ENCODE peak calls at places on chromosome 21, in six cellular contexts. I, U, V, D, G and J are unnamed samples. For H3K4me1, the result is how much of the 10 kb centered on the place peaks cover.

GRCh38 chr21:39860600-39860999 is 6.6 kb upstream of the PCP4 start:
- DNase-seq in G (no peak), U (no peak), D (no peak), V (no peak), I (no peak), J (no peak)

GRCh38 chr21:46334351-46335140 is 10.6 kb downstream of the PCNT start:
- DNase-seq in D (no peak), I (no peak), V (no peak), G (no peak), U (no peak), J (no peak)

GRCh38 chr21:45074048-45074817 is at the start of gene ADARB1:
- DNase-seq in G (peak), I (peak), D (peak), U (peak), V (no peak), J (peak)

GRCh38 chr21:25842925-25843324 is 108.2 kb downstream of the GABPA start:
- DNase-seq in I (no peak), V (no peak), G (no peak), D (no peak), U (no peak), J (no peak)

GRCh38 chr21:31446206-31446900 is 102.3 kb upstream of the TIAM1 start:
- DNase-seq in V (no peak), G (no peak), I (no peak), U (no peak), D (no peak), J (no peak)

GRCh38 chr21:45460611-45461368 is 55.8 kb downstream of the COL18A1 start:
- DNase-seq in G (no peak), U (no peak), D (no peak), I (peak), V (no peak), J (no peak)

GRCh38 chr21:31557956-31558838 is 101.3 kb upstream of the SOD1 start:
- DNase-seq in U (peak), G (no peak), D (no peak), V (no peak), I (peak), J (no peak)

GRCh38 chr21:32603131-32603530 is 9.0 kb downstream of the CFAP298 start:
- DNase-seq in I (no peak), U (no peak), G (no peak), V (no peak), D (no peak), J (no peak)

GRCh38 chr21:29671728-29672127 is 268.1 kb downstream of the GRIK1 start:
- DNase-seq in G (no peak), U (no peak), I (no peak), V (no peak), D (no peak), J (no peak)

GRCh38 chr21:25862596-25862995 is 127.8 kb downstream of the GABPA start:
- DNase-seq in D (no peak), I (peak), G (no peak), U (no peak), V (no peak), J (no peak)

DNA sequence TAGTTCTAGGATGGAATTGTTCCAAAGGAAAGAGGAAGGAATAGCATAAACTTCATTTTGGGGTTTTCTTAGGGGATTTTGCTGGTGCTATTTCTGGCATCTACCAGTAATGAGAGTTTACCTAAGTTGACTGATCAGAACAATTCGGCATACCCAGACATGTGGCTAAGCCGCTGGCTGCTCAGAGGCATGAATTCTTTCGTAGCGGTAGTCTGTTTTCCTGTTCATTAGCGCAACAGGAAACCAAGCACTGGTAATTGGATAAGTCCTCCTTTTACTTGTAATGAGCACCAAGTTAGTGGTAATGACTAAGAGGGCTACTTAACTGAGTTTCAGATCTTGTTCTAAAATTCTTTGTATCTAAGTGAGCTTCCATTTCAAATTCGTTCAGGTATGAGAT is 38.6 kb downstream of the C21orf91 start:
- DNase-seq in V (no peak), G (no peak), D (no peak), I (no peak), U (no peak), J (no peak)
- H3K4me1 ChIP-seq in V (under half), G (under half), D (under half), I (under half), U (under half), J (under half)

GRCh38 chr21:15483138-15483780 is 246.5 kb upstream of the USP25 start:
- DNase-seq in D (peak), I (peak), V (peak), U (peak), G (peak), J (peak)
- H3K4me1 ChIP-seq in D (under half), I (under half), V (under half), U (under half), G (under half), J (under half)

DNA sequence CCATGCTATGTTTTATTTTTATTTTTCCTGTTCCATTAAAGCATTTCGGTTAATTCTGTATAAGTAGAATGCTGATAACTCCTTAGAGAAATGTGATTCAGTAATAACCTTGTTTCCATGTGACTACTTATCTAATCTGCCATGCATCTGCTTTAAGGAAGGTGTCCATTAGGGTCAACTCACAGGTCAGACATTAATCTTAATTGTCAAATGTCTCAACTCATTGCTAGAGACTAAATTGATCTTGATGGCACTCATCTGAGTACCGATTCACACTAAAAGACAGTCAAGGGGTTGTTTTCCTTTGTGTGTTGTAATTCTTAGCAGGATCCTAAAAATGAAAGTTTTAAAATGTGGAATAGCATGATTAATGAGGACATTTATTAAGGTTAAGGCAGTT is 41.8 kb downstream of the ITSN1 start:
- DNase-seq in I (no peak), G (no peak), U (no peak), D (no peak), V (no peak), J (no peak)
- H3K4me1 ChIP-seq in I (half or more), G (under half), U (under half), D (under half), V (half or more), J (under half)

DNA sequence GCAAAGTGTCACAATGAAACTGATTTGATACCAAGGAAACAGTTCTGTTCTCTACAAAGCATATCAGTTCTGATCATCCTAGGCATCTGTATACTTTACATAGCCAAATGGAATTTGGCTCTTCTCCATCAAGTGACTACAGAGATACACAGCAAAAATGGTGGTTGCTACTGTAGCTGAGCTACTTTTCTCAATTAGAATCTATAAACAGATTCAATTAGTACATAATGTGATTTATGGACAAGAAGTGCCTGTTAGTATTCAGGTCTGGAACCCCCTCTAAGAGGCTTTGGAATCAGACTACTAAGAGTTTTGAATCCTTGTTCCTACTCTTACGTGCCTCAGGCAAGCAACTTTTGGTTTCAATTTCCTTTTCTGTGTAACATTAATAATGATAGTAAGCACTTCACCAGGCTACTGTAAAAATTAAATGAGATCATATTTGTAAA is 25.5 kb downstream of the C21orf91 start:
- DNase-seq in D (no peak), G (no peak), I (peak), U (peak), V (no peak), J (no peak)
- H3K4me1 ChIP-seq in D (under half), G (under half), I (under half), U (under half), V (under half), J (under half)

GRCh38 chr21:42120056-42120903 is 49.2 kb downstream of the UMODL1 start:
- DNase-seq in D (no peak), V (no peak), I (no peak), U (no peak), G (no peak), J (no peak)
- H3K4me1 ChIP-seq in D (under half), V (under half), I (under half), U (under half), G (under half), J (under half)